ENCODE peak calls at places on chromosomes 4 and X, in seven cellular contexts. H, D, R, O, G, Q and T are unnamed samples.
A peak's percentile ranks its signal among the peaks of the same experiment; 100 is the strongest.

GRCh38 chrX:40207626-40208025 is 109.9 kb upstream of the BCOR start:
- DNase-seq in O (peak; percentile 10), Q (no peak), G (peak; percentile 58), H (no peak), R (no peak), D (no peak), T (no peak)

GRCh38 chr4:163542275-163542674 is 47.8 kb downstream of the TMA16 start:
- DNase-seq in H (no peak), G (no peak), D (no peak), R (no peak), O (no peak), Q (no peak), T (no peak)

GRCh38 chr4:4583606-4584005 is 41.8 kb upstream of the STX18 start:
- DNase-seq in H (no peak), O (no peak), R (no peak), Q (no peak), G (no peak), D (no peak), T (no peak)

GRCh38 chrX:41602946-41603345 is 85.8 kb upstream of the GPR34 start:
- DNase-seq in G (no peak), R (no peak), D (no peak), Q (no peak), O (no peak), H (no peak), T (no peak)

GRCh38 chrX:148316446-148316845 is 184.0 kb upstream of the AFF2 start:
- DNase-seq in O (no peak), H (no peak), R (no peak), Q (no peak), G (no peak), D (no peak), T (no peak)

GRCh38 chrX:154018518-154019060 is 1.1 kb downstream of the IRAK1 start:
- DNase-seq in G (no peak), Q (no peak), H (no peak), O (no peak), R (no peak), D (no peak), T (no peak)

GRCh38 chr4:10831727-10832408 is 147.3 kb upstream of the CLNK start:
- DNase-seq in O (no peak), Q (no peak), D (no peak), R (no peak), G (no peak), H (no peak), T (no peak)

GRCh38 chrX:2620576-2620975 is 70.5 kb upstream of the CD99 start:
- DNase-seq in H (no peak), D (no peak), G (no peak), O (no peak), R (no peak), Q (no peak), T (no peak)

GRCh38 chr4:47667552-47667951 is 170.3 kb downstream of the CORIN start:
- DNase-seq in R (no peak), H (no peak), Q (no peak), O (no peak), G (no peak), D (no peak), T (no peak)